ENCODE peak calls at places on chromosome 10, in five cellular contexts. P is mammary epithelial cell, V is right atrium auricular region, H is left ventricle myocardium inferior, I is neuronal stem cell. M is an unnamed sample.
A peak's percentile ranks its signal among the peaks of the same experiment; 100 is the strongest.

GRCh38 chr10:61456095-61456789 is 3.1 kb upstream of the TMEM26 start:
- DNase-seq in P (no peak), H (no peak), V (no peak), I (no peak), M (no peak)

GRCh38 chr10:86970152-86970886 is 2.0 kb downstream of the ADIRF start:
- DNase-seq in V (peak; percentile 89), I (no peak), P (peak; percentile 61), H (peak; percentile 88), M (peak; percentile 93)

GRCh38 chr10:63866075-63866746 is 345.0 kb downstream of the REEP3 start:
- DNase-seq in P (peak; percentile 25), H (no peak), I (peak; percentile 75), V (no peak), M (peak; percentile 30)

GRCh38 chr10:93330824-93331223 is 151.3 kb downstream of the MYOF start:
- DNase-seq in I (no peak), V (no peak), H (no peak), P (no peak), M (no peak)

GRCh38 chr10:48238826-48239520 is 35.5 kb downstream of the FRMPD2 start:
- DNase-seq in H (no peak), I (no peak), P (no peak), V (peak; percentile 36), M (no peak)

GRCh38 chr10:78982726-78983125 is 86.0 kb upstream of the ZMIZ1 start:
- DNase-seq in H (no peak), I (no peak), V (no peak), P (no peak), M (no peak)

GRCh38 chr10:63369711-63370110 is 96.1 kb downstream of the JMJD1C start:
- DNase-seq in I (no peak), H (no peak), P (no peak), V (no peak), M (no peak)

GRCh38 chr10:25130911-25131310 is 43.9 kb upstream of the GPR158 start:
- DNase-seq in H (no peak), V (no peak), I (no peak), P (peak; percentile 27), M (peak; percentile 18)

GRCh38 chr10:131845505-131846223 is 55.1 kb upstream of the PPP2R2D start:
- DNase-seq in P (no peak), H (no peak), I (no peak), V (no peak), M (no peak)

GRCh38 chr10:83544049-83544448 is 595.3 kb upstream of the GHITM start:
- DNase-seq in H (no peak), V (no peak), P (no peak), I (no peak), M (no peak)

GRCh38 chr10:94092848-94093247 is 99.1 kb downstream of the PLCE1 start:
- DNase-seq in P (no peak), H (no peak), V (no peak), I (no peak), M (no peak)

GRCh38 chr10:51180141-51180540 is 105.9 kb downstream of the PRKG1 start:
- DNase-seq in I (no peak), P (no peak), H (no peak), V (no peak), M (no peak)

GRCh38 chr10:119614686-119615085 is 17.9 kb upstream of the TIAL1 start:
- DNase-seq in V (no peak), P (no peak), I (no peak), H (no peak), M (no peak)

GRCh38 chr10:47326927-47327330 is 4.7 kb downstream of the GDF2 start:
- DNase-seq in I (no peak), V (no peak), H (no peak), P (no peak), M (no peak)

GRCh38 chr10:80500572-80501380 is 36.9 kb upstream of the SH2D4B start:
- DNase-seq in H (peak; percentile 74), I (no peak), P (no peak), V (no peak), M (no peak)

GRCh38 chr10:25815999-25816768 is 117.8 kb upstream of the MYO3A start:
- DNase-seq in I (no peak), P (no peak), H (no peak), V (no peak), M (no peak)

GRCh38 chr10:72625276-72625607 is 637 bp downstream of the MICU1 start:
- DNase-seq in V (no peak), P (no peak), H (no peak), I (no peak), M (no peak)

GRCh38 chr10:122149138-122149606 is 121.9 kb upstream of the BTBD16 start:
- DNase-seq in I (no peak), P (no peak), V (peak; percentile 84), H (peak; percentile 85), M (no peak)

DNA sequence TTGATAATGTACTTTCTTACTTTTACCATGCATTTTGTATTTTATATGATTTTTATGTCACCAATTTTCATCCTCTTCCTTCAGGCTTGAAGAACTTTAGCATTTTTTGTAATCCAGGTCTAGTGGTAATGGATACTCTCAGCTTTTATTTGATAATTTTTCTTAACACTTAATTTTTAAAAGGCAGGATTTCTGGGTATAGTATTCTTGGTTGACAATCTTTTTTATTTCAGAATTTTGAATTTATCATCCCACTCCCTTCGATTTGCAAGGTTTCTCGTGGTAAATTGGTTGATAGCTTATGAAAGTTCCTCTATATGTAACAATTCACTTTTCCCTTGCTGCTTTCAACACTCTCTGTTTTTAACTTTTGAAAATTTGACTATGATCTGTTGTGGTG is 363.7 kb downstream of the HTR7 start:
- DNase-seq in H (no peak), P (no peak), I (no peak), V (no peak), M (no peak)
- H3K9me3 ChIP-seq in H (peaks cover 78% of the 10 kb centered on the region), P (peaks cover 4% of the 10 kb centered on the region), I (no peaks in the 10 kb centered on the region), V (no peaks in the 10 kb centered on the region), M (peaks cover 17% of the 10 kb centered on the region)

DNA sequence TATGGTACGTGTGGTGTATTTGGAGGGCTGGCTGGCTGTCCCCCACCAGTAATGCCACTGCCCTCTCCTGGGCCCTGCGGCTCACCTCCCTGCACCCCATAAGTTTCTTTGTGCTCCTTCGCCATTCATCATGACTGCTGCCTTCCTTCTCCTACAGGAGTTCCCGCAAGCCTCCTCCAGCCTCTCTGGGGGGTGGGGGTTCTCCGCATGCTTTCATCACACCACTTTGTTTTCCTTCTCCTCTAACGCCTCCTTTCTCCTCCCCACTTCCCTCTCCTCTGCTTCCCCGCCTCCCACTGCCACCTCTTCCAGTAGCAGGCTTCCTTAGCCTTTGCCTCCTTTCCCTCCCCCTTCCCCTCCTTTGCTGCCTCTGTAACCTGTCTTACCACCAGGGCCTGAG is 58.1 kb downstream of the PAX2 start:
- DNase-seq in H (no peak), P (no peak), V (no peak), I (no peak), M (no peak)
- H3K27me3 ChIP-seq in H (peaks cover 97% of the 10 kb centered on the region), P (peaks cover 10% of the 10 kb centered on the region), V (no peaks in the 10 kb centered on the region), I (no peaks in the 10 kb centered on the region), M (no peaks in the 10 kb centered on the region)

GRCh38 chr10:115525141-115525540 is 432.0 kb downstream of the ATRNL1 start:
- DNase-seq in I (no peak), P (no peak), V (no peak), H (no peak), M (no peak)
- H3K4me3 ChIP-seq in I (no peak overlapping the region), P (no peak overlapping the region), V (no peak overlapping the region), H (no peak overlapping the region), M (no peak overlapping the region)

GRCh38 chr10:8378198-8378983 is 323.9 kb downstream of the GATA3 start:
- DNase-seq in P (no peak), I (no peak), H (no peak), V (no peak), M (no peak)
- H3K9me3 ChIP-seq in P (no peaks in the 10 kb centered on the region), I (no peaks in the 10 kb centered on the region), H (no peaks in the 10 kb centered on the region), V (no peaks in the 10 kb centered on the region), M (no peaks in the 10 kb centered on the region)

M was measured in MG63.